ENCODE peak calls at places on chromosomes 6 and 20, in four cellular contexts. Q is K562, G is HepG2, O is GM12878. K is an unnamed sample.
A peak's percentile ranks its signal among the peaks of the same experiment; 100 is the strongest.

GRCh38 chr6:31865205-31866118 is 2.8 kb upstream of the NEU1 start:
- DNase-seq in Q (no peak), G (peak; percentile 100), O (no peak), K (no peak)

GRCh38 chr20:55540486-55540885 is 464.8 kb downstream of the CBLN4 start:
- DNase-seq in Q (no peak), O (no peak), G (no peak), K (no peak)

GRCh38 chr20:60632420-60633262 is 619.4 kb upstream of the CDH4 start:
- DNase-seq in O (no peak), Q (no peak), G (no peak), K (no peak)

GRCh38 chr20:62518911-62519310 is 43.1 kb upstream of the GATA5 start:
- DNase-seq in G (no peak), Q (no peak), O (no peak), K (no peak)

GRCh38 chr6:139369568-139370046 is 4.8 kb downstream of the CITED2 start:
- DNase-seq in O (no peak), Q (peak; percentile 59), G (peak; percentile 48), K (peak; percentile 74)

GRCh38 chr6:41705996-41706835 is 29.2 kb downstream of the TFEB start:
- DNase-seq in G (peak; percentile 67), O (peak; percentile 87), Q (peak; percentile 91), K (peak; percentile 84)

GRCh38 chr6:63663147-63663877 is 27.7 kb downstream of the PHF3 start:
- DNase-seq in Q (peak; percentile 18), O (no peak), G (no peak), K (no peak)

GRCh38 chr6:135506270-135506997 is 8.9 kb upstream of the AHI1 start:
- DNase-seq in O (no peak), Q (peak; percentile 55), G (peak; percentile 45), K (peak; percentile 57)

GRCh38 chr6:157135691-157136090 is 187.6 kb downstream of the TMEM242 start:
- DNase-seq in O (no peak), G (no peak), Q (no peak), K (no peak)

GRCh38 chr20:54550776-54551396 is 75.5 kb downstream of the DOK5 start:
- DNase-seq in Q (no peak), G (no peak), O (no peak), K (no peak)

GRCh38 chr6:65259080-65259479 is 447.9 kb downstream of the EYS start:
- DNase-seq in O (no peak), Q (no peak), G (peak; percentile 11), K (peak; percentile 45)

GRCh38 chr20:57396212-57396611 is 5.0 kb downstream of the RBM38 start:
- DNase-seq in G (no peak), O (no peak), Q (no peak), K (no peak)

GRCh38 chr6:30600576-30600975 is 16.5 kb downstream of the PPP1R10 start:
- DNase-seq in O (no peak), Q (no peak), G (no peak), K (no peak)

GRCh38 chr20:20632644-20633043 is 79.8 kb downstream of the RALGAPA2 start:
- DNase-seq in G (peak; percentile 40), Q (no peak), O (no peak), K (no peak)

GRCh38 chr20:46375771-46376170 is 30.6 kb downstream of the ELMO2 start:
- DNase-seq in O (no peak), G (no peak), Q (no peak), K (no peak)

GRCh38 chr6:154950979-154951378 is 44.1 kb upstream of the TIAM2 start:
- DNase-seq in Q (no peak), G (no peak), O (no peak), K (no peak)

GRCh38 chr6:170232186-170233002 is 58.5 kb downstream of the DLL1 start:
- DNase-seq in G (no peak), O (no peak), Q (no peak), K (no peak)

GRCh38 chr6:36079596-36079995 is 50.7 kb upstream of the MAPK13 start:
- DNase-seq in G (no peak), O (no peak), Q (no peak), K (no peak)

GRCh38 chr6:36078159-36078558 is 50.6 kb downstream of the MAPK14 start:
- DNase-seq in O (no peak), G (no peak), Q (no peak), K (no peak)

GRCh38 chr6:36073587-36073986 is 46.0 kb downstream of the MAPK14 start:
- DNase-seq in O (no peak), G (no peak), Q (no peak), K (no peak)

GRCh38 chr6:36076178-36077088 is 48.8 kb downstream of the MAPK14 start:
- DNase-seq in G (no peak), O (no peak), Q (no peak), K (no peak)

GRCh38 chr6:36075656-36076055 is 48.0 kb downstream of the MAPK14 start:
- DNase-seq in Q (peak; percentile 46), O (no peak), G (peak; percentile 71), K (peak; percentile 53)
- TF ChIP-seq CTCF in Q (peak; percentile 64), O (peak; percentile 29), G (peak; percentile 87), K (peak; percentile 48)

DNA sequence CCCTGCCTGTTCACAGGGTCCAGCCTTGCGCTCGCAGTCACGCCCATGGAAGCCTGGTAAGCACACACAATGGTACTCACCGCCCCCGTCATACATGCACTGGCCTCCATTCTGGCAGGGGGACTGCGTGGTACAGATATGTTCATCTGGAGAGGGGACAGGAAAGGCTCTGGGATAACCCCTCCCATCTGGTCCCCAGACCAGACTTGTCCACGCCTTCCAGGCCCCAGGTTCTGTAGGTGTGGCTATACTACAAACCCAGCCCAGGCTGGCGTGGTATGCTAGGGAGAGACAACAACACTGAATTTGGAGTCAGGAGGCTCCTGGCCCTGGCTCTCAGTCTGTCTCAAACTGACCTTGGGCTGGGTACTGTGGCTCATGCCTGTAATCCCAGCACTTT is 3.4 kb downstream of the DLK2 start:
- DNase-seq in G (no peak), Q (no peak), O (no peak), K (no peak)
- TF ChIP-seq JUNB in G (no peak), Q (no peak), O (no peak), K (no peak)

DNA sequence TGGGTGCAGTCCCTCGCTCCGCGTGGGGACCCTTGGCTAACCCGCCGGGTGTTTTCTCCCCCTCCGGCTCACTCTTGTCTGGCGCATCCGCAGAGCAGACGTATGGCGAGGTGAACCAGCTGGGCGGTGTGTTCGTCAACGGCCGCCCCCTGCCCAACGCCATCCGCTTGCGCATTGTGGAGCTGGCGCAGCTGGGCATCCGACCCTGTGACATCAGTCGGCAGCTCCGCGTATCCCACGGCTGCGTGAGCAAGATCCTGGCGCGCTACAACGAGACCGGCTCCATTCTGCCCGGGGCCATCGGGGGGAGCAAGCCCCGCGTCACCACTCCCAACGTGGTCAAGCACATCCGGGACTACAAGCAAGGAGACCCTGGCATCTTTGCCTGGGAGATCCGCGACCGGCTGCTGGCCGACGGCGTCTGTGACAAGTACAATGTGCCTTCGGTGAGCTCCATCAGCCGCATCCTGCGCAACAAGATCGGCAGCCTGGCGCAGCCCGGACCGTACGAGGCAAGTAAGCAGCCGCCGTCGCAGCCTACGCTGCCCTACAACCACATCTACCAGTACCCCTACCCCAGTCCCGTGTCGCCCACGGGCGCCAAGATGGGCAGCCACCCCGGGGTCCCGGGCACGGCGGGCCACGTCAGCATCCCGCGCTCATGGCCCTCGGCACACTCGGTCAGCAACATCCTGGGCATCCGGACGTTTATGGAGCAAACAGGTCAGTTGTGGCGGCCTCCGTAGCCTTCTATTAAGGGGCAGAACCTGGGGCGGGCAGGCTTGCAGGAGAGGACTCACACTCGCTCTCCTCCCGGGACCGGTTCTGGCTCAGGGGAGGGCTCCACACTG is 1.1 kb downstream of the PAX1 start:
- DNase-seq in G (no peak), O (no peak), Q (no peak), K (peak; percentile 62)
- H2AFZ ChIP-seq in G (no peak overlapping the region), O (no peak overlapping the region), Q (no peak overlapping the region), K (peak overlapping the region; percentile 38)

GRCh38 chr20:36830791-36831691 is 44.9 kb upstream of the TLDC2 start:
- DNase-seq in G (no peak), O (no peak), Q (no peak), K (peak; percentile 41)
- TF ChIP-seq CTCF in G (peak; percentile 5), O (no peak), Q (peak; percentile 25), K (peak; percentile 45)

GRCh38 chr6:138296381-138296780 is 78.1 kb upstream of the PBOV1 start:
- DNase-seq in Q (no peak), O (no peak), G (no peak), K (no peak)
- TF ChIP-seq JUNB in Q (no peak), O (no peak), G (no peak), K (no peak)